ENCODE peak calls at places on chromosomes 6 and 20, in eight cellular contexts. S is breast epithelium, U is transverse colon, K is HCT116, N is H1, Z is vagina, O is HL-60, J is suprapubic skin. X is an unnamed sample.

GRCh38 chr6:17393335-17394191 is at the start of gene CAP2:
- DNase-seq in S (peak), U (peak), K (no peak), N (peak), Z (no peak), O (no peak), J (peak), X (peak)

GRCh38 chr6:150002710-150003109 is 22.6 kb downstream of the RAET1L start:
- DNase-seq in S (no peak), U (no peak), K (no peak), N (no peak), Z (no peak), O (no peak), J (no peak), X (no peak)

GRCh38 chr20:50447102-50447804 is 62.9 kb upstream of the PTPN1 start:
- DNase-seq in S (no peak), U (no peak), K (no peak), N (no peak), Z (no peak), O (no peak), J (no peak), X (no peak)

GRCh38 chr6:22147983-22148797 is 148.6 kb downstream of the PRL start:
- DNase-seq in S (peak), U (no peak), K (no peak), N (no peak), Z (no peak), O (no peak), J (no peak), X (no peak)

GRCh38 chr20:45325367-45325766 is 17.3 kb upstream of the MATN4 start:
- DNase-seq in S (no peak), U (no peak), K (no peak), N (no peak), Z (no peak), O (no peak), J (no peak), X (no peak)

GRCh38 chr6:43842231-43842794 is 72.3 kb downstream of the VEGFA start:
- DNase-seq in S (no peak), U (peak), K (no peak), N (no peak), Z (no peak), O (no peak), J (no peak), X (no peak)

GRCh38 chr6:167825759-167826229 is 917 bp upstream of the AFDN start:
- DNase-seq in S (peak), U (peak), K (peak), N (peak), Z (no peak), O (no peak), J (peak), X (peak)

GRCh38 chr6:169724554-169725269 is 412 bp upstream of the PHF10 start:
- DNase-seq in S (no peak), U (peak), K (no peak), N (no peak), Z (no peak), O (peak), J (peak), X (peak)

GRCh38 chr6:43026365-43026764 is 4.9 kb downstream of the RRP36 start:
- DNase-seq in S (no peak), U (no peak), K (no peak), N (no peak), Z (no peak), O (no peak), J (no peak), X (no peak)

GRCh38 chr6:109961666-109962065 is 16.4 kb upstream of the GPR6 start:
- DNase-seq in S (no peak), U (no peak), K (peak), N (no peak), Z (no peak), O (no peak), J (no peak), X (no peak)

GRCh38 chr6:130037207-130037811 is 18.9 kb downstream of the L3MBTL3 start:
- DNase-seq in S (no peak), U (no peak), K (no peak), N (no peak), Z (no peak), O (no peak), J (no peak), X (no peak)

GRCh38 chr6:37641546-37641945 is 56.1 kb downstream of the MDGA1 start:
- DNase-seq in S (no peak), U (no peak), K (no peak), N (no peak), Z (no peak), O (no peak), J (no peak), X (no peak)

GRCh38 chr6:71533939-71534379 is 245.3 kb downstream of the OGFRL1 start:
- DNase-seq in S (no peak), U (no peak), K (peak), N (no peak), Z (no peak), O (no peak), J (no peak), X (no peak)

GRCh38 chr6:46491201-46491788 is at the start of gene RCAN2:
- DNase-seq in S (peak), U (peak), K (peak), N (peak), Z (no peak), O (no peak), J (peak), X (peak)

GRCh38 chr6:46486186-46486585 is 5.1 kb downstream of the RCAN2 start:
- DNase-seq in S (no peak), U (no peak), K (no peak), N (no peak), Z (no peak), O (no peak), J (no peak), X (no peak)

GRCh38 chr6:46490425-46491200 is 636 bp downstream of the RCAN2 start:
- DNase-seq in S (no peak), U (peak), K (no peak), N (no peak), Z (no peak), O (no peak), J (peak), X (peak)

DNA sequence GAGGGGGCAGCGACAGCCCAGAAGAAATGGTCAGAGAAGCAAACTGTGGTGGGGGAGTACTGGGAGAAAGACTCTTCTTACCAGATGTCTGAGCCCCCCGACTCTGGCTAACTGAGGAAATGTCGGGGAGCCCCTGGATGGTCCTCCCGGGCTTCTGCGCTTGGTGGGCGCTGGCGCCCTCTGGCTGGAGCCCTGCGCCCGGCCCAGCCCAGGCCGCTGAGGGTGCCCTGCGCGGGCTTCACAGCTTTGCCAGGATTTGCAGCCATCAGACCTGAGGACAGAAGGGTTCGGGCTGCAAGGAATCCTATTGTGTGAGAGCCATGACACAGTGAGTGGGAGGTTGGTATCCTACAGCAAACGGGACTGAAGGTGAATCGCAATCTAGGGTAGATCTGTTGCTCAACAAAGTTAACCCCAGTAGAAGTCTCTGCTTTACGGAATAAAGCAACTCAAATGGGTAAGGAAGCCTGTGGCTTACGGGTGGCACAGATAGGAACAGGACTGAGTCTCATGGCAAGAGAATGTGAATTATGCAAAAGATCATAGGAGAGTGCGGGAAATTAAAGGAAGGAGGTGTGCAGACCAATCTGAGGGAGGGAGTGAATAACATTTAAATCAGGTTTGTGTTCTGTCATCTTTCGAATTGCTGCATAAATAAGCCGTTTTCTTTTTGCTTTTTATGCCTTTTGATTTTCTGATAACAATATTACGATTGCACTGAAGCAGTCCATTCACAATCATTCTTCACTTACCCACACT is 719 bp upstream of the RCAN2 start:
- DNase-seq in S (no peak), U (peak), K (peak), N (no peak), Z (no peak), O (peak), J (peak), X (peak)
- TF ChIP-seq POLR2AphosphoS5 in S (no peak), U (no peak), K (no peak), N (no peak), Z (no peak), O (no peak), J (no peak), X (no peak)

GRCh38 chr20:40777653-40778052 is 88.6 kb upstream of the MAFB start:
- DNase-seq in S (no peak), U (no peak), K (no peak), N (no peak), Z (peak), O (no peak), J (no peak), X (no peak)
- TF ChIP-seq CTCF in S (no peak), U (no peak), K (no peak), N (peak), Z (no peak), O (no peak), J (no peak), X (no peak)

GRCh38 chr20:31685853-31686641 is 36.6 kb downstream of the BCL2L1 start:
- DNase-seq in S (no peak), U (no peak), K (no peak), N (no peak), Z (no peak), O (no peak), J (no peak), X (no peak)
- H3K4me3 ChIP-seq in S (no peak), U (no peak), K (no peak), N (no peak), Z (no peak), O (no peak), J (no peak), X (no peak)

DNA sequence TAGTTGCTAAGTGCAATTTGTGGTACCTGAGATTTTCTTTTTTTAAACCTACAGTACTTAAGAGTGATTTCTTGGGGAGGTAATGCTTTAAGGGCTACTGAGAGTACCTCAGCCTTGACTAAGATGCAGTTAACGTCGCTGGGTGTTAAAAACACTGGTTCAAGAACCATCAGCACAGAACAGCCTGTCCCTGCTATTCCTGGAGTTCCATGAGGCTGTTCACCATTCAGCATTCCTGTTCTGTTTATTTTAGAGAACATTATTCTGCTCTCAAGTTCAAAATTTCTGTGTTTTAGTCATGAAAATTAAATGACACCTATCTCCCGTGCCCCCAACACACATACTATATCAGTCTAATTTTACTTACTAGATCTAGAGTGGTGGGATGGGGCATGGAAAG is 1.7 kb upstream of the PRELID3B start:
- DNase-seq in S (no peak), U (no peak), K (no peak), N (no peak), Z (no peak), O (no peak), J (no peak), X (peak)
- TF ChIP-seq POLR2AphosphoS5 in S (no peak), U (no peak), K (no peak), N (no peak), Z (no peak), O (no peak), J (no peak), X (no peak)

GRCh38 chr6:139219271-139219729 is 72.5 kb downstream of the TXLNB start:
- DNase-seq in S (peak), U (peak), K (peak), N (peak), Z (no peak), O (peak), J (peak), X (peak)
- TF ChIP-seq CTCF in S (peak), U (peak), K (peak), N (peak), Z (no peak), O (peak), J (peak), X (peak)

X was measured in upper lobe of left lung.